ENCODE peak calls at places on chromosomes 16 and 17, in six cellular contexts. B is WTC11; V is tibial artery; O is stimulated activated CD8-positive, alpha-beta memory T cell treated with anti-CD3 and anti-CD28 coated beads, Interleukin-12 subunit alpha, Interleukin-12 subunit beta, amount 100 ng/mL, for 4 hours; L is stomach; W is thyroid gland. X is an unnamed sample.

GRCh38 chr17:3804503-3804931 is 3.5 kb upstream of the ITGAE start:
- DNase-seq in B (no peak), W (peak), V (no peak), L (no peak), O (no peak), X (no peak)

GRCh38 chr16:85057212-85057889 is 29.8 kb downstream of the KIAA0513 start:
- DNase-seq in W (peak), O (no peak), L (peak), V (no peak), B (peak), X (no peak)

GRCh38 chr17:32609085-32609484 is 122.3 kb downstream of the CDK5R1 start:
- DNase-seq in B (no peak), L (peak), W (peak), O (peak), V (no peak), X (peak)

GRCh38 chr17:1898332-1898731 is 68.5 kb downstream of the RPA1 start:
- DNase-seq in W (no peak), L (no peak), O (no peak), V (no peak), B (no peak), X (no peak)

GRCh38 chr17:76675648-76676047 is 32.1 kb upstream of the ST6GALNAC1 start:
- DNase-seq in V (no peak), L (no peak), O (no peak), W (peak), B (no peak), X (no peak)

GRCh38 chr17:48102700-48103378 is 1.6 kb upstream of the CBX1 start:
- DNase-seq in B (no peak), O (no peak), V (no peak), L (no peak), W (no peak), X (peak)

GRCh38 chr17:69060835-69061234 is at the start of gene ABCA9:
- DNase-seq in O (no peak), L (no peak), B (no peak), V (no peak), W (no peak), X (no peak)

GRCh38 chr16:4511441-4512082 is 27.0 kb downstream of the CDIP1 start:
- DNase-seq in B (peak), W (peak), L (peak), O (no peak), V (no peak), X (no peak)

GRCh38 chr16:3950343-3951193 is 70.1 kb upstream of the CREBBP start:
- DNase-seq in B (no peak), V (peak), W (peak), L (peak), O (no peak), X (no peak)

GRCh38 chr17:29037739-29038465 is 5.0 kb upstream of the PIPOX start:
- DNase-seq in W (no peak), L (no peak), B (no peak), O (no peak), V (no peak), X (no peak)

GRCh38 chr17:68955181-68955841 is at the start of gene ABCA8:
- DNase-seq in O (no peak), L (no peak), W (peak), B (no peak), V (no peak), X (no peak)

GRCh38 chr16:17318200-17318599 is 152.6 kb downstream of the XYLT1 start:
- DNase-seq in V (no peak), W (peak), O (no peak), L (no peak), B (no peak), X (no peak)

GRCh38 chr16:83935858-83936255 is 17.2 kb upstream of the OSGIN1 start:
- DNase-seq in O (no peak), L (no peak), W (no peak), V (no peak), B (no peak), X (no peak)

GRCh38 chr17:78780335-78780734 is 1.7 kb downstream of the CYTH1 start:
- DNase-seq in W (peak), L (no peak), B (no peak), V (no peak), O (no peak), X (no peak)

GRCh38 chr17:76816590-76817135 is 51.5 kb upstream of the MGAT5B start:
- DNase-seq in W (peak), V (no peak), L (peak), O (peak), B (peak), X (peak)

GRCh38 chr16:87945351-87946042 is 5.7 kb upstream of the BANP start:
- DNase-seq in O (no peak), W (peak), V (peak), B (peak), L (peak), X (no peak)

GRCh38 chr17:45127583-45128300 is 4.6 kb downstream of the PLCD3 start:
- DNase-seq in O (no peak), V (peak), B (no peak), W (no peak), L (peak), X (no peak)

GRCh38 chr16:31181102-31181830 is 1.3 kb downstream of the FUS start:
- DNase-seq in W (peak), O (no peak), L (peak), B (peak), V (peak), X (peak)

GRCh38 chr16:52547001-52547833 is at the start of gene TOX3:
- DNase-seq in W (no peak), O (no peak), B (peak), L (peak), V (no peak), X (no peak)

GRCh38 chr17:40981115-40981514 is 3.0 kb downstream of the KRT40 start:
- DNase-seq in B (no peak), V (no peak), O (no peak), W (no peak), L (no peak), X (no peak)

GRCh38 chr17:57097832-57098421 is 12.9 kb downstream of the AKAP1 start:
- DNase-seq in V (peak), W (peak), B (no peak), O (no peak), L (no peak), X (no peak)

GRCh38 chr17:17757391-17757791 is 76.1 kb downstream of the RAI1 start:
- DNase-seq in B (no peak), O (no peak), V (no peak), W (no peak), L (no peak), X (no peak)

GRCh38 chr16:35706901-35707300 is 2247.5 kb downstream of the TP53TG3F start:
- DNase-seq in W (no peak), B (no peak), O (no peak), V (no peak), L (no peak), X (no peak)

GRCh38 chr16:84832488-84833141 is 12.8 kb downstream of the CRISPLD2 start:
- DNase-seq in W (peak), B (no peak), O (no peak), V (peak), L (peak), X (no peak)

GRCh38 chr16:74984194-74984669 is 691 bp downstream of the WDR59 start:
- DNase-seq in L (no peak), O (no peak), W (no peak), B (no peak), V (no peak), X (peak)